ENCODE peak calls at places on chromosomes 6 and 20, in eight cellular contexts. One of them, this sample, is unnamed.

GRCh38 chr6:154614101-154614500 is 103.6 kb upstream of the CNKSR3 start:
- DNase-seq in tibial artery: no peak
- DNase-seq in nephron progenitor cell: no peak
- DNase-seq in adrenal gland: no peak
- DNase-seq in astrocyte of the spinal cord: no peak
- DNase-seq in ascending aorta: no peak
- DNase-seq in omental fat pad: no peak
- DNase-seq in psoas muscle: no peak
- DNase-seq in this sample: no peak

GRCh38 chr6:153069897-153070296 is 61.2 kb downstream of the RGS17 start:
- DNase-seq in tibial artery: no peak
- DNase-seq in nephron progenitor cell: no peak
- DNase-seq in adrenal gland: no peak
- DNase-seq in astrocyte of the spinal cord: no peak
- DNase-seq in ascending aorta: no peak
- DNase-seq in omental fat pad: no peak
- DNase-seq in psoas muscle: no peak
- DNase-seq in this sample: no peak

GRCh38 chr6:33589723-33590530 is 9.9 kb upstream of the BAK1 start:
- DNase-seq in tibial artery: no peak
- DNase-seq in nephron progenitor cell: peak
- DNase-seq in adrenal gland: peak
- DNase-seq in astrocyte of the spinal cord: peak
- DNase-seq in ascending aorta: no peak
- DNase-seq in omental fat pad: peak
- DNase-seq in psoas muscle: peak
- DNase-seq in this sample: no peak

GRCh38 chr6:42378125-42378524 is 73.6 kb downstream of the TRERF1 start:
- DNase-seq in tibial artery: no peak
- DNase-seq in nephron progenitor cell: no peak
- DNase-seq in adrenal gland: no peak
- DNase-seq in astrocyte of the spinal cord: no peak
- DNase-seq in ascending aorta: no peak
- DNase-seq in omental fat pad: no peak
- DNase-seq in psoas muscle: no peak
- DNase-seq in this sample: no peak

GRCh38 chr20:47676219-47676721 is 109.0 kb downstream of the SULF2 start:
- DNase-seq in tibial artery: peak
- DNase-seq in nephron progenitor cell: no peak
- DNase-seq in adrenal gland: no peak
- DNase-seq in astrocyte of the spinal cord: no peak
- DNase-seq in ascending aorta: no peak
- DNase-seq in omental fat pad: no peak
- DNase-seq in psoas muscle: no peak
- DNase-seq in this sample: no peak

GRCh38 chr6:37884548-37884947 is 65.0 kb downstream of the ZFAND3 start:
- DNase-seq in tibial artery: no peak
- DNase-seq in nephron progenitor cell: no peak
- DNase-seq in adrenal gland: no peak
- DNase-seq in astrocyte of the spinal cord: no peak
- DNase-seq in ascending aorta: no peak
- DNase-seq in omental fat pad: no peak
- DNase-seq in psoas muscle: no peak
- DNase-seq in this sample: no peak

GRCh38 chr6:88538130-88538706 is 372.1 kb upstream of the CNR1 start:
- DNase-seq in tibial artery: no peak
- DNase-seq in nephron progenitor cell: peak
- DNase-seq in adrenal gland: no peak
- DNase-seq in astrocyte of the spinal cord: peak
- DNase-seq in ascending aorta: no peak
- DNase-seq in omental fat pad: no peak
- DNase-seq in psoas muscle: no peak
- DNase-seq in this sample: no peak

GRCh38 chr6:12136905-12137304 is 124.8 kb downstream of the HIVEP1 start:
- DNase-seq in tibial artery: no peak
- DNase-seq in nephron progenitor cell: no peak
- DNase-seq in adrenal gland: no peak
- DNase-seq in astrocyte of the spinal cord: peak
- DNase-seq in ascending aorta: no peak
- DNase-seq in omental fat pad: no peak
- DNase-seq in psoas muscle: no peak
- DNase-seq in this sample: no peak

GRCh38 chr6:26196846-26197683 is 109.8 kb downstream of the HFE start:
- DNase-seq in tibial artery: peak
- DNase-seq in nephron progenitor cell: peak
- DNase-seq in adrenal gland: peak
- DNase-seq in astrocyte of the spinal cord: peak
- DNase-seq in ascending aorta: peak
- DNase-seq in omental fat pad: no peak
- DNase-seq in psoas muscle: peak
- DNase-seq in this sample: no peak
- TF ChIP-seq CTCF in tibial artery: no peak
- TF ChIP-seq CTCF in nephron progenitor cell: no peak
- TF ChIP-seq CTCF in adrenal gland: no peak
- TF ChIP-seq CTCF in astrocyte of the spinal cord: peak
- TF ChIP-seq CTCF in ascending aorta: no peak
- TF ChIP-seq CTCF in omental fat pad: no peak
- TF ChIP-seq CTCF in psoas muscle: no peak
- TF ChIP-seq CTCF in this sample: no peak

GRCh38 chr6:30116724-30117123 is 3.8 kb upstream of the TRIM31 start:
- DNase-seq in tibial artery: no peak
- DNase-seq in nephron progenitor cell: no peak
- DNase-seq in adrenal gland: no peak
- DNase-seq in astrocyte of the spinal cord: no peak
- DNase-seq in ascending aorta: no peak
- DNase-seq in omental fat pad: no peak
- DNase-seq in psoas muscle: no peak
- DNase-seq in this sample: no peak
- TF ChIP-seq CTCF in tibial artery: no peak
- TF ChIP-seq CTCF in nephron progenitor cell: no peak
- TF ChIP-seq CTCF in adrenal gland: peak
- TF ChIP-seq CTCF in astrocyte of the spinal cord: no peak
- TF ChIP-seq CTCF in ascending aorta: peak
- TF ChIP-seq CTCF in omental fat pad: no peak
- TF ChIP-seq CTCF in psoas muscle: no peak
- TF ChIP-seq CTCF in this sample: no peak

DNA sequence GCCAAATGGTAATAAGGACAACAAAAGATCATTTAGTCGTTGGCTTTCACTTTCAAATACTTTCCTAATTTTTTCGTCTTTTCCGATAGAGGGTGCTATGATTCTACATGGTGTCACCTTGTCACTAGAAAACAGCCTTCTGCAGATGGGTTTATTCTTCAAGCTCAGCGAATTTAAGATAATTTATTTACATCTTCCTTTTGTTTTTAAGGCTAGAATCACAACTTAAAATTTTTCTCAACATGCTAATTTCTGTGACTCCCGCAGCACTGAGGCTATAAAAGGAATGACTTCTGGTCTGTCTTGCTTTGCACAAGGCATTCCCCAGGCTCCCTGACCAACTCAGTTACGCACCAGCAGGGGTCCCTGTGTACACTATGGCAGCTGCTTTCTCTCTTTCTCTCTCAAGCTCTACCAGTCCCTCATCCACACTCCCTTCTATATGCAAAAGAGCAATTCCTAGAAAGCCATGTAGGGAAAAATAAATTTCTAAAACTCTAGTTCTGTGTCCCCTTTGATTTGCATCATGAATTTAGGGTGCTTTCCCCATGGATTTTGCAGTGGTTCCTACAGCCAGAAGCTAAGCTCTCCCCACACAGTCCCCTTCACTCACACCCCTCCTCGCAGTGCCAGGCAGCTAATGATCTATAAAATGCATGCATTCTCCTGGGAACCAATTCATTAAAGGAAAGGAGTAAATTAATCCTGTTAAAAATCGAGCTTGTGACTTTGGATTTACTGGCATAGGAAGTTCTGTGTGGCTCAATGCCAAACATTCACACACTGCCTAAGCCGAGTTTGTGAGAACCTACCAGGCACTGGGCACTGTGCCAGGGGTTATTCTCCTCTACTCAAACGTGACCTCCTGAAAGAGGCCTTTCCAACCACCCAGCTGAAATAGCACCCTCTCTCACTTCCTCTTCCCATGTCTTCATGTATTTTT is 74.5 kb downstream of the DCDC2 start:
- DNase-seq in tibial artery: peak
- DNase-seq in nephron progenitor cell: peak
- DNase-seq in adrenal gland: peak
- DNase-seq in astrocyte of the spinal cord: peak
- DNase-seq in ascending aorta: no peak
- DNase-seq in omental fat pad: peak
- DNase-seq in psoas muscle: peak
- DNase-seq in this sample: no peak
- TF ChIP-seq CTCF in tibial artery: peak
- TF ChIP-seq CTCF in nephron progenitor cell: peak
- TF ChIP-seq CTCF in adrenal gland: peak
- TF ChIP-seq CTCF in astrocyte of the spinal cord: peak
- TF ChIP-seq CTCF in ascending aorta: peak
- TF ChIP-seq CTCF in omental fat pad: no peak
- TF ChIP-seq CTCF in psoas muscle: peak
- TF ChIP-seq CTCF in this sample: peak

DNA sequence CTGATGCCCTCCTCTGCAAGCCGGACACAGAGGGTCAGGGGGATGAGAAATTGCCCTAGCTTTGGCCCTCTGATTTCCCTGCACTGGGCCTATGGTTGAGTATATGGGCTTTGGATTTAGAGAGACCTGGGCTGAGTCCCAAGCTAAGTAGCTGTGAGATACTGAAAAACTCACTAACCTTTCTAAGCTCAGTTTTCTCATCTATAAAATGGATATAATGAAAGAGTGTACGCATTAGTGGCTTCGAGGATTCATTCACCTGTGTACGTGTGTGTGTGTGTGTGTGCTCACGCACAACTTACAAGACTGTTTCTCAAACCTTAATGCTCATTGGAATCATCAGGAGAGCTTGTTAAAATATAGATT is 12.7 kb upstream of the RBPJL start:
- DNase-seq in tibial artery: no peak
- DNase-seq in nephron progenitor cell: no peak
- DNase-seq in adrenal gland: no peak
- DNase-seq in astrocyte of the spinal cord: no peak
- DNase-seq in ascending aorta: no peak
- DNase-seq in omental fat pad: no peak
- DNase-seq in psoas muscle: no peak
- DNase-seq in this sample: no peak
- TF ChIP-seq CTCF in tibial artery: no peak
- TF ChIP-seq CTCF in nephron progenitor cell: peak
- TF ChIP-seq CTCF in adrenal gland: no peak
- TF ChIP-seq CTCF in astrocyte of the spinal cord: no peak
- TF ChIP-seq CTCF in ascending aorta: no peak
- TF ChIP-seq CTCF in omental fat pad: no peak
- TF ChIP-seq CTCF in psoas muscle: no peak
- TF ChIP-seq CTCF in this sample: no peak

DNA sequence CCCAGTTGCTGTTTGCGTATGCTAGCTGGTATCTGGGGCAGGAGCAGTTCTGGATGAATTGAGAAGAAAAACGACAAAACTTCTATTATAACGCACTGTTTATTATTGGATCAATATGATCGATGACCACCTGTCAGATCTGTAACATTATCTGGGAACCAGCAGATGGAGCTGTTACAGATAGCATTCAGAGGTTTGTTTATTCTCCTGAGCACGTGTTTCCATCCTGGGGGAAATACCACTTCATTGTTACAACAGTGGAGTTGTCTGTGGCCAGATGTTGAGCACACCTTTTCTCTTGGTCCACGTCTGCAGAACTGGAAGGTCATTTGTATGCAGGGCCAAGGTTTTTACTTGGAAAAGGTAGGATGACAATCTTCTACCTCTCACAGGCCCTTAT is 16.0 kb upstream of the NKX2-2 start:
- DNase-seq in tibial artery: no peak
- DNase-seq in nephron progenitor cell: no peak
- DNase-seq in adrenal gland: no peak
- DNase-seq in astrocyte of the spinal cord: no peak
- DNase-seq in ascending aorta: no peak
- DNase-seq in omental fat pad: no peak
- DNase-seq in psoas muscle: no peak
- DNase-seq in this sample: no peak
- TF ChIP-seq CTCF in tibial artery: no peak
- TF ChIP-seq CTCF in nephron progenitor cell: peak
- TF ChIP-seq CTCF in adrenal gland: peak
- TF ChIP-seq CTCF in astrocyte of the spinal cord: no peak
- TF ChIP-seq CTCF in ascending aorta: no peak
- TF ChIP-seq CTCF in omental fat pad: no peak
- TF ChIP-seq CTCF in psoas muscle: no peak
- TF ChIP-seq CTCF in this sample: no peak

GRCh38 chr6:139374357-139375238 is at the start of gene CITED2:
- DNase-seq in tibial artery: peak
- DNase-seq in nephron progenitor cell: peak
- DNase-seq in adrenal gland: peak
- DNase-seq in astrocyte of the spinal cord: peak
- DNase-seq in ascending aorta: peak
- DNase-seq in omental fat pad: peak
- DNase-seq in psoas muscle: peak
- DNase-seq in this sample: peak
- TF ChIP-seq CTCF in tibial artery: peak
- TF ChIP-seq CTCF in nephron progenitor cell: no peak
- TF ChIP-seq CTCF in adrenal gland: no peak
- TF ChIP-seq CTCF in astrocyte of the spinal cord: no peak
- TF ChIP-seq CTCF in ascending aorta: no peak
- TF ChIP-seq CTCF in omental fat pad: no peak
- TF ChIP-seq CTCF in psoas muscle: peak
- TF ChIP-seq CTCF in this sample: peak

DNA sequence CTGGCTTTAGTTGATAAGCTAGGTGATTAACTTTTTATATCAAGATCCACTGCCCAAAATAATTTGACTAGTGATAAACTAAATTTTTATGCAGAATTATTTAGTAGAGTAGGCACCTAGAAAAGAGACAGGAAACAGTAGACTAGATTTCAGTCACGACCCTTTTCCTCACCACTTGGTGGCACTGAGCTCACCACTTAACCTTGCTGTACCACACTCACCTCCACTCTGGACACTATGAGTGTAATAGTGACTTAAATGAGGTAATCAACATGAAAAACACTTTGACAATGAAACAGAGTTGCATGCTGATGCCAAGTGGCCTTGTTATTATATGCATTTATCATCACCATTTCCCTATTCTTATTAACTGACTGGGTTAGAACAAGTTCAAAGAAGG is 730.4 kb downstream of the KIF16B start:
- DNase-seq in tibial artery: no peak
- DNase-seq in nephron progenitor cell: no peak
- DNase-seq in adrenal gland: no peak
- DNase-seq in astrocyte of the spinal cord: no peak
- DNase-seq in ascending aorta: no peak
- DNase-seq in omental fat pad: no peak
- DNase-seq in psoas muscle: no peak
- DNase-seq in this sample: no peak
- TF ChIP-seq CTCF in tibial artery: no peak
- TF ChIP-seq CTCF in nephron progenitor cell: no peak
- TF ChIP-seq CTCF in adrenal gland: no peak
- TF ChIP-seq CTCF in astrocyte of the spinal cord: no peak
- TF ChIP-seq CTCF in ascending aorta: no peak
- TF ChIP-seq CTCF in omental fat pad: no peak
- TF ChIP-seq CTCF in psoas muscle: no peak
- TF ChIP-seq CTCF in this sample: no peak

This sample was measured in thoracic aorta.